ENCODE peak calls at places on chromosomes 5 and 9, in ten cellular contexts. One of them, this sample, is unnamed. For H3K9me3, the result is how much of the 10 kb centered on the place peaks cover.

GRCh38 chr9:38687389-38687842 is 32.5 kb downstream of the FAM240B start:
- DNase-seq in transverse colon: peak
- DNase-seq in esophagus muscularis mucosa: no peak
- DNase-seq in HepG2: peak
- DNase-seq in K562: peak
- DNase-seq in stomach: peak
- DNase-seq in suprapubic skin: no peak
- DNase-seq in SK-N-SH: no peak
- DNase-seq in H1: no peak
- DNase-seq in GM12878: no peak
- DNase-seq in this sample: peak

GRCh38 chr5:95032801-95033200 is 252.1 kb downstream of the MCTP1 start:
- DNase-seq in transverse colon: no peak
- DNase-seq in esophagus muscularis mucosa: no peak
- DNase-seq in HepG2: no peak
- DNase-seq in K562: no peak
- DNase-seq in stomach: no peak
- DNase-seq in suprapubic skin: no peak
- DNase-seq in SK-N-SH: no peak
- DNase-seq in H1: no peak
- DNase-seq in GM12878: no peak
- DNase-seq in this sample: no peak

GRCh38 chr9:15142903-15143534 is 164.0 kb downstream of the TTC39B start:
- DNase-seq in transverse colon: no peak
- DNase-seq in esophagus muscularis mucosa: no peak
- DNase-seq in HepG2: peak
- DNase-seq in K562: peak
- DNase-seq in stomach: no peak
- DNase-seq in suprapubic skin: no peak
- DNase-seq in SK-N-SH: peak
- DNase-seq in H1: no peak
- DNase-seq in GM12878: no peak
- DNase-seq in this sample: no peak

GRCh38 chr5:35220967-35221366 is 9.3 kb downstream of the PRLR start:
- DNase-seq in transverse colon: no peak
- DNase-seq in esophagus muscularis mucosa: no peak
- DNase-seq in HepG2: no peak
- DNase-seq in K562: no peak
- DNase-seq in stomach: no peak
- DNase-seq in suprapubic skin: no peak
- DNase-seq in SK-N-SH: no peak
- DNase-seq in H1: no peak
- DNase-seq in GM12878: no peak
- DNase-seq in this sample: no peak

GRCh38 chr9:110936719-110937452 is 101.4 kb downstream of the LPAR1 start:
- DNase-seq in transverse colon: no peak
- DNase-seq in esophagus muscularis mucosa: no peak
- DNase-seq in HepG2: no peak
- DNase-seq in K562: no peak
- DNase-seq in stomach: no peak
- DNase-seq in suprapubic skin: no peak
- DNase-seq in SK-N-SH: no peak
- DNase-seq in H1: no peak
- DNase-seq in GM12878: no peak
- DNase-seq in this sample: no peak

GRCh38 chr9:110049699-110050450 is 158.1 kb downstream of the C9orf152 start:
- DNase-seq in transverse colon: peak
- DNase-seq in esophagus muscularis mucosa: no peak
- DNase-seq in HepG2: no peak
- DNase-seq in K562: no peak
- DNase-seq in stomach: peak
- DNase-seq in suprapubic skin: no peak
- DNase-seq in SK-N-SH: peak
- DNase-seq in H1: no peak
- DNase-seq in GM12878: no peak
- DNase-seq in this sample: peak

GRCh38 chr5:60492958-60493357 is 207.0 kb downstream of the DEPDC1B start:
- DNase-seq in transverse colon: no peak
- DNase-seq in esophagus muscularis mucosa: no peak
- DNase-seq in HepG2: peak
- DNase-seq in K562: no peak
- DNase-seq in stomach: no peak
- DNase-seq in suprapubic skin: no peak
- DNase-seq in SK-N-SH: no peak
- DNase-seq in H1: no peak
- DNase-seq in GM12878: no peak
- DNase-seq in this sample: no peak

GRCh38 chr9:32427111-32427873 is 42.8 kb downstream of the ACO1 start:
- DNase-seq in transverse colon: peak
- DNase-seq in esophagus muscularis mucosa: no peak
- DNase-seq in HepG2: peak
- DNase-seq in K562: no peak
- DNase-seq in stomach: peak
- DNase-seq in suprapubic skin: no peak
- DNase-seq in SK-N-SH: no peak
- DNase-seq in H1: no peak
- DNase-seq in GM12878: no peak
- DNase-seq in this sample: no peak

GRCh38 chr5:111703662-111704061 is 53.3 kb downstream of the NREP start:
- DNase-seq in transverse colon: no peak
- DNase-seq in esophagus muscularis mucosa: no peak
- DNase-seq in HepG2: no peak
- DNase-seq in K562: no peak
- DNase-seq in stomach: no peak
- DNase-seq in suprapubic skin: no peak
- DNase-seq in SK-N-SH: no peak
- DNase-seq in H1: no peak
- DNase-seq in GM12878: peak
- DNase-seq in this sample: no peak

GRCh38 chr9:70593241-70593640 is 178.8 kb upstream of the KLF9 start:
- DNase-seq in transverse colon: no peak
- DNase-seq in esophagus muscularis mucosa: no peak
- DNase-seq in HepG2: no peak
- DNase-seq in K562: no peak
- DNase-seq in stomach: no peak
- DNase-seq in suprapubic skin: no peak
- DNase-seq in SK-N-SH: no peak
- DNase-seq in H1: no peak
- DNase-seq in GM12878: no peak
- DNase-seq in this sample: no peak

GRCh38 chr5:68432682-68433081 is 217.1 kb downstream of the PIK3R1 start:
- DNase-seq in transverse colon: no peak
- DNase-seq in esophagus muscularis mucosa: no peak
- DNase-seq in HepG2: no peak
- DNase-seq in K562: no peak
- DNase-seq in stomach: no peak
- DNase-seq in suprapubic skin: no peak
- DNase-seq in SK-N-SH: no peak
- DNase-seq in H1: no peak
- DNase-seq in GM12878: no peak
- DNase-seq in this sample: no peak

GRCh38 chr5:113043491-113043931 is 66.9 kb downstream of the DCP2 start:
- DNase-seq in transverse colon: no peak
- DNase-seq in esophagus muscularis mucosa: no peak
- DNase-seq in HepG2: peak
- DNase-seq in K562: no peak
- DNase-seq in stomach: no peak
- DNase-seq in suprapubic skin: no peak
- DNase-seq in SK-N-SH: peak
- DNase-seq in H1: peak
- DNase-seq in GM12878: no peak
- DNase-seq in this sample: no peak

GRCh38 chr5:159735749-159736660 is 180.3 kb upstream of the ADRA1B start:
- DNase-seq in transverse colon: no peak
- DNase-seq in esophagus muscularis mucosa: peak
- DNase-seq in HepG2: no peak
- DNase-seq in K562: no peak
- DNase-seq in stomach: no peak
- DNase-seq in suprapubic skin: no peak
- DNase-seq in SK-N-SH: no peak
- DNase-seq in H1: no peak
- DNase-seq in GM12878: no peak
- DNase-seq in this sample: no peak

GRCh38 chr5:77428033-77428432 is 64.1 kb downstream of the WDR41 start:
- DNase-seq in transverse colon: no peak
- DNase-seq in esophagus muscularis mucosa: no peak
- DNase-seq in HepG2: no peak
- DNase-seq in K562: no peak
- DNase-seq in stomach: no peak
- DNase-seq in suprapubic skin: no peak
- DNase-seq in SK-N-SH: no peak
- DNase-seq in H1: no peak
- DNase-seq in GM12878: no peak
- DNase-seq in this sample: no peak

GRCh38 chr5:66247176-66247960 is 103.3 kb downstream of the SREK1 start:
- DNase-seq in transverse colon: no peak
- DNase-seq in esophagus muscularis mucosa: peak
- DNase-seq in HepG2: peak
- DNase-seq in K562: no peak
- DNase-seq in stomach: no peak
- DNase-seq in suprapubic skin: no peak
- DNase-seq in SK-N-SH: no peak
- DNase-seq in H1: no peak
- DNase-seq in GM12878: no peak
- DNase-seq in this sample: no peak

GRCh38 chr9:35095175-35095574 is 1.2 kb downstream of the PIGO start:
- DNase-seq in transverse colon: no peak
- DNase-seq in esophagus muscularis mucosa: no peak
- DNase-seq in HepG2: no peak
- DNase-seq in K562: no peak
- DNase-seq in stomach: no peak
- DNase-seq in suprapubic skin: no peak
- DNase-seq in SK-N-SH: no peak
- DNase-seq in H1: no peak
- DNase-seq in GM12878: no peak
- DNase-seq in this sample: no peak

GRCh38 chr5:164362021-164362420 is 856.6 kb downstream of the MAT2B start:
- DNase-seq in transverse colon: no peak
- DNase-seq in esophagus muscularis mucosa: no peak
- DNase-seq in HepG2: no peak
- DNase-seq in K562: no peak
- DNase-seq in stomach: no peak
- DNase-seq in suprapubic skin: no peak
- DNase-seq in SK-N-SH: no peak
- DNase-seq in H1: no peak
- DNase-seq in GM12878: no peak
- DNase-seq in this sample: no peak

GRCh38 chr9:120252248-120252647 is 327.7 kb downstream of the CDK5RAP2 start:
- DNase-seq in transverse colon: no peak
- DNase-seq in esophagus muscularis mucosa: no peak
- DNase-seq in HepG2: no peak
- DNase-seq in K562: no peak
- DNase-seq in stomach: no peak
- DNase-seq in suprapubic skin: no peak
- DNase-seq in SK-N-SH: no peak
- DNase-seq in H1: no peak
- DNase-seq in GM12878: no peak
- DNase-seq in this sample: no peak

GRCh38 chr5:157612071-157612476 is 36.5 kb upstream of the ADAM19 start:
- DNase-seq in transverse colon: no peak
- DNase-seq in esophagus muscularis mucosa: no peak
- DNase-seq in HepG2: no peak
- DNase-seq in K562: no peak
- DNase-seq in stomach: no peak
- DNase-seq in suprapubic skin: no peak
- DNase-seq in SK-N-SH: no peak
- DNase-seq in H1: no peak
- DNase-seq in GM12878: no peak
- DNase-seq in this sample: no peak

GRCh38 chr5:78587775-78588291 is 60.7 kb downstream of the LHFPL2 start:
- DNase-seq in transverse colon: no peak
- DNase-seq in esophagus muscularis mucosa: no peak
- DNase-seq in HepG2: no peak
- DNase-seq in K562: peak
- DNase-seq in stomach: no peak
- DNase-seq in suprapubic skin: no peak
- DNase-seq in SK-N-SH: peak
- DNase-seq in H1: no peak
- DNase-seq in GM12878: no peak
- DNase-seq in this sample: no peak
- TF ChIP-seq EP300 in transverse colon: no peak
- TF ChIP-seq EP300 in esophagus muscularis mucosa: no peak
- TF ChIP-seq EP300 in HepG2: no peak
- TF ChIP-seq EP300 in K562: peak
- TF ChIP-seq EP300 in stomach: no peak
- TF ChIP-seq EP300 in suprapubic skin: no peak
- TF ChIP-seq EP300 in SK-N-SH: peak
- TF ChIP-seq EP300 in H1: no peak
- TF ChIP-seq EP300 in GM12878: no peak
- TF ChIP-seq EP300 in this sample: no peak

GRCh38 chr5:180113660-180114303 is 42.2 kb upstream of the RNF130 start:
- DNase-seq in transverse colon: no peak
- DNase-seq in esophagus muscularis mucosa: no peak
- DNase-seq in HepG2: no peak
- DNase-seq in K562: no peak
- DNase-seq in stomach: no peak
- DNase-seq in suprapubic skin: peak
- DNase-seq in SK-N-SH: peak
- DNase-seq in H1: no peak
- DNase-seq in GM12878: no peak
- DNase-seq in this sample: peak
- H3K9me3 ChIP-seq in transverse colon: under half
- H3K9me3 ChIP-seq in esophagus muscularis mucosa: under half
- H3K9me3 ChIP-seq in HepG2: under half
- H3K9me3 ChIP-seq in K562: under half
- H3K9me3 ChIP-seq in stomach: under half
- H3K9me3 ChIP-seq in suprapubic skin: under half
- H3K9me3 ChIP-seq in SK-N-SH: under half
- H3K9me3 ChIP-seq in H1: under half
- H3K9me3 ChIP-seq in GM12878: under half
- H3K9me3 ChIP-seq in this sample: under half

GRCh38 chr9:93268551-93269314 is 84.8 kb downstream of the WNK2 start:
- DNase-seq in transverse colon: peak
- DNase-seq in esophagus muscularis mucosa: peak
- DNase-seq in HepG2: no peak
- DNase-seq in K562: no peak
- DNase-seq in stomach: peak
- DNase-seq in suprapubic skin: peak
- DNase-seq in SK-N-SH: peak
- DNase-seq in H1: no peak
- DNase-seq in GM12878: no peak
- DNase-seq in this sample: peak
- TF ChIP-seq POLR2AphosphoS5 in transverse colon: peak
- TF ChIP-seq POLR2AphosphoS5 in esophagus muscularis mucosa: no peak
- TF ChIP-seq POLR2AphosphoS5 in HepG2: no peak
- TF ChIP-seq POLR2AphosphoS5 in K562: no peak
- TF ChIP-seq POLR2AphosphoS5 in stomach: no peak
- TF ChIP-seq POLR2AphosphoS5 in suprapubic skin: no peak
- TF ChIP-seq POLR2AphosphoS5 in SK-N-SH: no peak
- TF ChIP-seq POLR2AphosphoS5 in H1: no peak
- TF ChIP-seq POLR2AphosphoS5 in GM12878: no peak
- TF ChIP-seq POLR2AphosphoS5 in this sample: no peak

DNA sequence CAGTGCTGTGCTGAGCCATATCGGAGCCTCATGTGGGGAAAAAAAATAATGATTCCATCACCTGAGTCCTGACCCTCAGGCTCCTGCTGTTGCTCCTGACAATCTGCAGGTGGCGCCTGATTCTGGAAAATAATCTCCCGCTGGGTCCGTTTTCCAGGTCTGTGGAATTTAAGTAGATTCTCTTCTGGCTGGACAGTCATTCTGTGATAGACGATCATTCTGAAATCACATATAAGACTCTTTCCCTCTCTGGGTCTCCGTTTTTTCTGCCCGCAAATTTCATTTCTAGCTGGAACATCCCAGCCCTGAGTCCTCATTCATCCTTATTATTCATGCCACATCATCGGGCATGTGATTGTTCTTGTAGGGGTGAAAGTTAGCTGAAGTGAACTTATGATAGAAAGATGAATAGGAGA is 22.1 kb upstream of the STXBP1 start:
- DNase-seq in transverse colon: peak
- DNase-seq in esophagus muscularis mucosa: peak
- DNase-seq in HepG2: peak
- DNase-seq in K562: peak
- DNase-seq in stomach: peak
- DNase-seq in suprapubic skin: peak
- DNase-seq in SK-N-SH: peak
- DNase-seq in H1: no peak
- DNase-seq in GM12878: no peak
- DNase-seq in this sample: peak
- TF ChIP-seq EP300 in transverse colon: no peak
- TF ChIP-seq EP300 in esophagus muscularis mucosa: no peak
- TF ChIP-seq EP300 in HepG2: no peak
- TF ChIP-seq EP300 in K562: no peak
- TF ChIP-seq EP300 in stomach: no peak
- TF ChIP-seq EP300 in suprapubic skin: no peak
- TF ChIP-seq EP300 in SK-N-SH: no peak
- TF ChIP-seq EP300 in H1: no peak
- TF ChIP-seq EP300 in GM12878: no peak
- TF ChIP-seq EP300 in this sample: no peak

This sample was measured in sigmoid colon.